ENCODE peak calls at places on chromosomes 13 and 19, in nine cellular contexts. W is psoas muscle, Q is GM12878, N is heart right ventricle, T is IMR-90, L is PC-9, Z is AG09309, A is fibroblast of villous mesenchyme, S is tibial nerve. X is an unnamed sample.

GRCh38 chr13:20608438-20609020 is 41.6 kb downstream of the IFT88 start:
- DNase-seq in W (no peak), Q (no peak), N (no peak), T (no peak), L (no peak), Z (no peak), A (no peak), S (no peak), X (no peak)

GRCh38 chr19:18218600-18218999 is 7.6 kb downstream of the PDE4C start:
- DNase-seq in W (no peak), Q (no peak), N (no peak), T (no peak), L (no peak), Z (no peak), A (no peak), S (no peak), X (no peak)

GRCh38 chr13:44061876-44062275 is 182.2 kb downstream of the LACC1 start:
- DNase-seq in W (no peak), Q (no peak), N (no peak), T (no peak), L (no peak), Z (no peak), A (no peak), S (no peak), X (no peak)

GRCh38 chr13:100131863-100132574 is 43.1 kb downstream of the PCCA start:
- DNase-seq in W (no peak), Q (no peak), N (no peak), T (peak; percentile 96), L (no peak), Z (peak; percentile 27), A (peak; percentile 75), S (no peak), X (no peak)

GRCh38 chr19:31160346-31160926 is 188.8 kb downstream of the TSHZ3 start:
- DNase-seq in W (no peak), Q (no peak), N (no peak), T (peak; percentile 54), L (no peak), Z (no peak), A (no peak), S (no peak), X (no peak)

GRCh38 chr19:38061294-38061693 is 154.3 kb downstream of the SIPA1L3 start:
- DNase-seq in W (no peak), Q (no peak), N (no peak), T (peak; percentile 95), L (no peak), Z (no peak), A (peak; percentile 87), S (no peak), X (no peak)

GRCh38 chr19:22545751-22546150 is 88.4 kb upstream of the ZNF492 start:
- DNase-seq in W (no peak), Q (no peak), N (peak; percentile 30), T (no peak), L (peak; percentile 37), Z (no peak), A (no peak), S (peak; percentile 57), X (no peak)

GRCh38 chr13:59166174-59166573 is 997.6 kb downstream of the DIAPH3 start:
- DNase-seq in W (no peak), Q (no peak), N (no peak), T (no peak), L (no peak), Z (no peak), A (no peak), S (no peak), X (no peak)

GRCh38 chr13:45340422-45341033 is 455 bp downstream of the TPT1 start:
- DNase-seq in W (peak; percentile 98), Q (no peak), N (peak; percentile 94), T (peak; percentile 91), L (peak; percentile 87), Z (peak; percentile 81), A (peak; percentile 95), S (peak; percentile 86), X (no peak)

GRCh38 chr13:45341799-45342584 is 1.0 kb upstream of the TPT1 start:
- DNase-seq in W (peak; percentile 74), Q (no peak), N (no peak), T (no peak), L (no peak), Z (no peak), A (peak; percentile 62), S (peak; percentile 45), X (no peak)

GRCh38 chr13:45339399-45339798 is 1.6 kb downstream of the TPT1 start:
- DNase-seq in W (no peak), Q (no peak), N (no peak), T (no peak), L (no peak), Z (no peak), A (no peak), S (no peak), X (no peak)

GRCh38 chr13:45339867-45340266 is 1.1 kb downstream of the TPT1 start:
- DNase-seq in W (no peak), Q (no peak), N (no peak), T (no peak), L (no peak), Z (no peak), A (no peak), S (no peak), X (no peak)

DNA sequence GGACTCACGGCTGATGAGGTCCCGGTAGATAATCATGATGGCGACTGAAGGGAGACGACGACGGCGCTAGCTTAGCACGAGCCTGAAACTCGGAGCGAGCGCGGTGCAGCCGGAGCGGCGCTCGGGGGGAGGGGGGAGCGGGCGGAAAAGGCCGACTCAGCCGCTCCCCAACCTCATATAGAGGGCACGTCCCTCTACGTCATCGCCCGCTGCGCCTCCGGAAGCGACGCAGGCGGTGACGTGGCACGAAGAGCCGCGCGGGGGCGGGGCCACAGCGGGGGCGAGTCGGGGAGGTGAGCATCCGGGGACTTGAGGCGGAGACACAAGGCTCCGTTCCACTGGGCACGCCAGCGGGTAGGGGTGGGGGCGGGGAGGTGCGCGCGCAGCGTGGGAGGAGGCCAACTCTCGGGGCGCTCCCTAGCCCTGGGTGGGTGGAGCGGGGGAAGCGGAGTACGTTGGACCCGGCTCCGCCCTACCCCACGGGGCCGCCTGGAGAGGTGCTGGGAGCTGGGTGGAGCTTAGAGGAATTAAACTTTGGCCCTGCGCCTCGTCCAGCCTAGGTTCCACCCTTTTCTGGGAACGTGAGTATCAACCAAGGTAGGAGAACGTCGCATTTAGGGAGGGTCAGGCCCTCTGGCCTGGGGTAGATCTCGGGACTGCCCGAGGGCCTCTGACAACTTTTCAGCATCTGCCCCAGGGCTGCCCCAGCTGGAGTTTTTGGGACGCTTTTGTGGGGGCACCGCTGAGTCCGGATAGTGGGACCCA is at the start of gene TPT1:
- DNase-seq in W (peak; percentile 99), Q (peak; percentile 96), N (peak; percentile 99), T (peak; percentile 98), L (peak; percentile 99), Z (peak; percentile 91), A (peak; percentile 99), S (peak; percentile 97), X (peak; percentile 92)
- H3K4me3 ChIP-seq in W (peak within 1 kb of the TSS; percentile 80), Q (peak within 1 kb of the TSS; percentile 90), N (peak within 1 kb of the TSS; percentile 98), T (peak within 1 kb of the TSS; percentile 88), L (peak within 1 kb of the TSS; percentile 95), Z (peak within 1 kb of the TSS; percentile 61), A (peak within 1 kb of the TSS; percentile 96), S (peak within 1 kb of the TSS; percentile 100), X (peak within 1 kb of the TSS; percentile 91)

GRCh38 chr19:27966390-27966816 is 1246.5 kb downstream of the UQCRFS1 start:
- DNase-seq in W (no peak), Q (no peak), N (no peak), T (no peak), L (no peak), Z (no peak), A (peak; percentile 8), S (no peak), X (no peak)
- TF ChIP-seq CTCF in W (peak; percentile 48), Q (peak; percentile 64), N (peak; percentile 67), T (peak; percentile 48), L (peak; percentile 72), Z (peak; percentile 62), A (peak; percentile 52), S (peak; percentile 47), X (peak; percentile 56)

DNA sequence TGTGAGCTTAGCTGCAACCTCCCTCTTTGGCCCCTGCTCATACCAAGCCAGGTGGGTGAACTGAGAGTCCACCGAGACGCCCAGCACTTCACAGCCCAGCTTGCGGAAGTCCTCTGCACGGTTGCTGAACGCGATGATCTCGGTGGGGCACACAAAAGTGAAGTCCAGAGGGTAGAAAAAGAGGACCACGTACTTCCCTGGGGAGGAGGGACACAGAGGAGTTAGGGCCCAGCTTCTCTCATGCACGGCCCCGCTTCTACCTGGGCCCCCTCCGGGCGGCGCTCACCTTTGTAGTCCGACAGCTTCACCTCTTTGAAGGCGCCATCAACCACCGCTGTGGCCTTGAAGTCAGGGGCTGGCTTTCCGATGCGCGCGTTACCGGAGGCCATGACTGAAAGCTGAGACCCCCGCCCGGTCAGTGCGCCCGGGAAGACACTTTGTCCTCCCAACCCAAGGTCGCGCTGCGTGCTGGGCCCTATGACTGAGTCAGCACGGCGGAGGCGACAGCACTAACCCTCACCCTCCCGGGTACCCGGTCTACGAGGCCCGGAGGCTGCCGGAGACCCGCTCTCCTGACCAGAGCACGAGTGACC is 631 bp downstream of the PRDX2 start:
- DNase-seq in W (peak; percentile 70), Q (no peak), N (no peak), T (no peak), L (no peak), Z (no peak), A (no peak), S (no peak), X (no peak)
- H3K4me3 ChIP-seq in W (peak overlapping the region; percentile 96), Q (peak overlapping the region; percentile 95), N (peak overlapping the region; percentile 92), T (peak overlapping the region; percentile 90), L (peak overlapping the region; percentile 89), Z (peak overlapping the region; percentile 86), A (peak overlapping the region; percentile 84), S (peak overlapping the region; percentile 64), X (peak overlapping the region; percentile 77)

GRCh38 chr13:30995331-30995730 is 62.9 kb downstream of the TEX26 start:
- DNase-seq in W (no peak), Q (no peak), N (no peak), T (no peak), L (no peak), Z (no peak), A (no peak), S (no peak), X (no peak)

GRCh38 chr13:31000889-31001288 is 68.4 kb downstream of the TEX26 start:
- DNase-seq in W (no peak), Q (no peak), N (no peak), T (no peak), L (no peak), Z (no peak), A (no peak), S (no peak), X (no peak)

GRCh38 chr13:31001647-31002046 is 69.2 kb downstream of the TEX26 start:
- DNase-seq in W (no peak), Q (no peak), N (no peak), T (no peak), L (no peak), Z (no peak), A (no peak), S (no peak), X (no peak)

GRCh38 chr13:30997697-30998547 is 65.5 kb downstream of the TEX26 start:
- DNase-seq in W (no peak), Q (no peak), N (peak; percentile 31), T (no peak), L (no peak), Z (no peak), A (no peak), S (no peak), X (no peak)

DNA sequence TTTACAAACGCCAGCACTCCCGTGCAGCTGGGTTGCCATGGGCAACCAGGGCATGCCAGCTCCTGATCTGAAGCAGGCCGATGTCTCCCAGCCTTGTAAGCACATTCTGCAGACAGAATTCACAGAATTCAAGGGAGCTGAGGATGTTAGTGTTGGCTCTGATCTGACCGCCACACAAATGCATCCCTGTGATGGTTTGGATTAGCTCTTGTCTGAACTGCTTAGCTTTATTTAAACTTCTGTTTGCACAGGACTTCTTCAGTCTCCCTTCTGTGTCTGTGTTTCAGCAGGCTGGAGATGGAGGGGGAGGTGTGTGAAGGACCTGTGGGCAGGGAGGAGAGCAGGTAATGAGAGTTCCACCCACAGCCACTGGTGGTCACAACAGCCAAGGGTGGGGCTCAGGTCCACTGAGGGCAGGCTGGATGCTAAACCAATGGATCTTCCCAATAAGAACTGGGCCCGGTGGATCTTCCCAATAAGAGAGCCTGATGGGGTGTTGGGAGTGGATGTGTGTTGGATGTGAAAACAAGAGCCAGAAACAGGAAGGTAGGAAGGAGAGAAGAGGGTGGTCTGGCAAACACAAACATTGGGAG is 66.2 kb downstream of the TEX26 start:
- DNase-seq in W (no peak), Q (no peak), N (no peak), T (peak; percentile 73), L (no peak), Z (no peak), A (peak; percentile 34), S (no peak), X (no peak)
- TF ChIP-seq CTCF in W (no peak), Q (no peak), N (no peak), T (no peak), L (no peak), Z (no peak), A (no peak), S (no peak), X (no peak)